ENCODE peak calls at places on chromosome 14, in four cellular contexts. Y is A549, Z is H9, C is GDM1. R is an unnamed sample.

GRCh38 chr14:100532154-100532915 is 54.9 kb downstream of the BEGAIN start:
- DNase-seq in Y (no peak), Z (peak), C (no peak), R (no peak)

GRCh38 chr14:71021347-71022014 is 114.2 kb downstream of the PCNX1 start:
- DNase-seq in Y (peak), Z (no peak), C (no peak), R (no peak)

GRCh38 chr14:56199095-56199975 is 81.1 kb downstream of the PELI2 start:
- DNase-seq in Y (peak), Z (no peak), C (no peak), R (no peak)

GRCh38 chr14:31122098-31122611 is 85.4 kb downstream of the HECTD1 start:
- DNase-seq in Y (no peak), Z (no peak), C (no peak), R (no peak)

GRCh38 chr14:101858791-101859537 is 97.5 kb downstream of the PPP2R5C start:
- DNase-seq in Y (no peak), Z (no peak), C (no peak), R (no peak)

GRCh38 chr14:51869426-51870113 is 9.2 kb downstream of the GNG2 start:
- DNase-seq in Y (no peak), Z (no peak), C (no peak), R (no peak)

GRCh38 chr14:92489394-92490238 is 24.0 kb upstream of the RIN3 start:
- DNase-seq in Y (no peak), Z (peak), C (no peak), R (no peak)

GRCh38 chr14:53570411-53571387 is 385.9 kb downstream of the BMP4 start:
- DNase-seq in Y (no peak), Z (no peak), C (no peak), R (peak)

GRCh38 chr14:105317546-105317945 is 3.0 kb downstream of the PACS2 start:
- DNase-seq in Y (no peak), Z (no peak), C (no peak), R (no peak)

GRCh38 chr14:75254381-75254821 is 24.2 kb upstream of the FOS start:
- DNase-seq in Y (no peak), Z (no peak), C (no peak), R (no peak)

GRCh38 chr14:95260537-95261440 is 58.9 kb downstream of the CLMN start:
- DNase-seq in Y (no peak), Z (no peak), C (no peak), R (no peak)

GRCh38 chr14:72904840-72905561 is 11.1 kb upstream of the DPF3 start:
- DNase-seq in Y (peak), Z (peak), C (peak), R (peak)

GRCh38 chr14:49966304-49966809 is 73.5 kb downstream of the ARF6 start:
- DNase-seq in Y (peak), Z (no peak), C (no peak), R (no peak)

GRCh38 chr14:79915411-79915810 is 295.9 kb downstream of the DIO2 start:
- DNase-seq in Y (no peak), Z (no peak), C (no peak), R (no peak)

GRCh38 chr14:21092147-21093011 is 6.1 kb downstream of the ZNF219 start:
- DNase-seq in Y (peak), Z (peak), C (peak), R (peak)

GRCh38 chr14:74018029-74018703 is 922 bp downstream of the ENTPD5 start:
- DNase-seq in Y (no peak), Z (no peak), C (no peak), R (no peak)

GRCh38 chr14:79466938-79467527 is 744.3 kb downstream of the DIO2 start:
- DNase-seq in Y (no peak), Z (no peak), C (no peak), R (no peak)

GRCh38 chr14:22432348-22432976 is 156.6 kb downstream of the DAD1 start:
- DNase-seq in Y (peak), Z (no peak), C (peak), R (no peak)

GRCh38 chr14:103099081-103099732 is 4.7 kb downstream of the EXOC3L4 start:
- DNase-seq in Y (peak), Z (no peak), C (no peak), R (no peak)

GRCh38 chr14:89013698-89014569 is 189.5 kb downstream of the TTC8 start:
- DNase-seq in Y (no peak), Z (no peak), C (no peak), R (no peak)

GRCh38 chr14:87286191-87286590 is 706.8 kb downstream of the GALC start:
- DNase-seq in Y (no peak), Z (no peak), C (no peak), R (no peak)

GRCh38 chr14:23095196-23096108 is at the start of gene C14orf119:
- DNase-seq in Y (peak), Z (peak), C (no peak), R (peak)

GRCh38 chr14:102034301-102034700 is 52.5 kb downstream of the HSP90AA1 start:
- DNase-seq in Y (peak), Z (no peak), C (no peak), R (no peak)

GRCh38 chr14:21044106-21044618 is 2.0 kb downstream of the RNASE7 start:
- DNase-seq in Y (no peak), Z (no peak), C (peak), R (no peak)

GRCh38 chr14:71675902-71676291 is 256.3 kb upstream of the RGS6 start:
- DNase-seq in Y (no peak), Z (no peak), C (no peak), R (no peak)

GRCh38 chr14:30375280-30375892 is 183.6 kb upstream of the G2E3 start:
- DNase-seq in Y (peak), Z (peak), C (peak), R (peak)

GRCh38 chr14:88625671-88626070 is 62.8 kb downstream of the ZC3H14 start:
- DNase-seq in Y (no peak), Z (no peak), C (no peak), R (no peak)

GRCh38 chr14:20477211-20477876 is 8.1 kb downstream of the PNP start:
- DNase-seq in Y (no peak), Z (no peak), C (peak), R (no peak)

GRCh38 chr14:100747021-100747586 is 20.4 kb downstream of the DLK1 start:
- DNase-seq in Y (peak), Z (peak), C (no peak), R (no peak)

GRCh38 chr14:103232338-103232808 is 101.7 kb upstream of the EIF5 start:
- DNase-seq in Y (peak), Z (no peak), C (no peak), R (no peak)